ENCODE peak calls at places on chromosomes 11 and 22, in seven cellular contexts. D, X, I, M, H, G and R are unnamed samples. For H3K27me3, the result is how much of the 10 kb centered on the place peaks cover.

GRCh38 chr11:73345481-73346147 is 30.6 kb upstream of the RELT start:
- DNase-seq in G (no peak), D (no peak), I (no peak), X (no peak), M (no peak), H (no peak), R (no peak)

GRCh38 chr11:63508009-63508408 is 2.1 kb downstream of the LGALS12 start:
- DNase-seq in G (no peak), I (no peak), D (no peak), M (peak), H (no peak), X (peak), R (no peak)

GRCh38 chr11:82759649-82760048 is 26.0 kb upstream of the FAM181B start:
- DNase-seq in M (no peak), X (no peak), D (no peak), H (no peak), I (no peak), G (no peak), R (no peak)

GRCh38 chr22:33126881-33127280 is 68.7 kb upstream of the SYN3 start:
- DNase-seq in M (no peak), H (no peak), G (no peak), I (no peak), X (no peak), D (no peak), R (peak)

GRCh38 chr22:47213571-47214230 is 451.3 kb downstream of the TBC1D22A start:
- DNase-seq in X (no peak), I (no peak), D (no peak), H (peak), G (no peak), M (peak), R (no peak)

GRCh38 chr11:61963282-61964057 is 4.0 kb downstream of the FTH1 start:
- DNase-seq in G (no peak), X (no peak), M (no peak), I (no peak), H (peak), D (no peak), R (peak)

GRCh38 chr22:38755911-38756532 is at the start of gene SUN2:
- DNase-seq in X (peak), D (peak), H (peak), I (peak), M (peak), G (no peak), R (peak)

GRCh38 chr11:19276859-19277808 is 36.4 kb upstream of the E2F8 start:
- DNase-seq in I (no peak), H (no peak), X (no peak), G (peak), M (peak), D (no peak), R (peak)

GRCh38 chr22:48464246-48464645 is 1363.4 kb downstream of the BRD1 start:
- DNase-seq in G (no peak), X (no peak), D (no peak), H (no peak), I (no peak), M (no peak), R (no peak)

GRCh38 chr11:65378208-65378927 is 4.1 kb downstream of the SLC25A45 start:
- DNase-seq in M (no peak), H (no peak), G (no peak), D (no peak), I (no peak), X (no peak), R (no peak)

GRCh38 chr11:65377777-65378176 is 4.7 kb downstream of the SLC25A45 start:
- DNase-seq in X (no peak), G (no peak), M (no peak), H (no peak), I (no peak), D (no peak), R (no peak)

GRCh38 chr11:65375012-65375411 is 7.4 kb downstream of the SLC25A45 start:
- DNase-seq in H (no peak), I (no peak), M (peak), G (no peak), X (no peak), D (no peak), R (peak)

GRCh38 chr11:65377036-65377435 is 5.4 kb downstream of the SLC25A45 start:
- DNase-seq in I (no peak), G (no peak), D (no peak), H (no peak), X (no peak), M (no peak), R (no peak)

GRCh38 chr11:65376138-65376713 is 6.2 kb downstream of the SLC25A45 start:
- DNase-seq in X (no peak), H (no peak), G (no peak), I (no peak), M (no peak), D (no peak), R (no peak)
- H3K4me3 ChIP-seq in X (no peak), H (no peak), G (no peak), I (no peak), M (no peak), D (no peak), R (no peak)

DNA sequence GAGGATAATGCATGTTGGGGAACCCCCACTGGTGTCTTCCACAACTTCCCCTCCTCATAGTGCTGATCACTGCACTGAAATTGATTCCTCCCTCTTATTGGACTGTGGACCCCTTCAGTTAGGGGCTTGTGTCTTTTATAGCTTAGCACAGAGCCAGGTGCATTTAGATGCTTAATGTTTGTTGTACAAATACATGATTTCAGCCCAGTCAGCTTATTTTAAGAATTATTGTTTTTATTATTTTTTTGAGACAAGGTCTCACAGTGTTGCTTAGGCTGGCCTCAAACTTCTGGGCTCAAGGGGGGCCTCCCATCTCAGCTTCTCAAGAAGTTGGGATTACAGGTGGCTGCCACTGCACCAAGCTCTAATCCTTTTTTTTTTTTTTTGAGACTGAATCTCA is 8.2 kb downstream of the THY1 start:
- DNase-seq in I (no peak), M (no peak), X (no peak), H (no peak), D (no peak), G (no peak), R (no peak)
- H3K27me3 ChIP-seq in I (under half), M (under half), X (under half), H (under half), D (under half), G (under half), R (under half)

DNA sequence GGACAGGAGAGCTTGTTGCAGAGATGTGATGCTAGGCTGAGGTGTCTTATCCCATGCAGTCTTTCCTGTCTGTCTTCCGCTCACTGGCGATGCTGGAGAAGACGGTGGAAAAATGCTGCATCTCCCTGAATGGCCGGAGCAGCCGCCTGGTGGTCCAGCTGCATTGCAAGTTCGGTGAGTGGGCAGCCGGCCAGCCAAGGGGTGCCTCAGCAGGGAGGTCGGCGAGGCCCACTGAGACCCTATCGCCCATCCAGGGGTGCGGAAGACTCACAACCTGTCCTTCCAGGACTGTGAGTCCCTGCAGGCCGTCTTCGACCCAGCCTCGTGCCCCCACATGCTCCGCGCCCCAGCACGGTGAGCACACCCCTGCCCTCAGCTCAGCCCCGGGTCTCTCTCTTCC is 1.7 kb downstream of the RAD9A start:
- DNase-seq in M (no peak), G (no peak), H (no peak), D (no peak), X (peak), I (no peak), R (no peak)
- H3K4me3 ChIP-seq in M (no peak), G (no peak), H (no peak), D (no peak), X (no peak), I (no peak), R (no peak)

GRCh38 chr22:22168941-22169867 is 75.4 kb upstream of the VPREB1 start:
- DNase-seq in I (no peak), H (no peak), G (no peak), D (no peak), M (no peak), X (no peak), R (no peak)

GRCh38 chr22:22168190-22168940 is 76.2 kb upstream of the VPREB1 start:
- DNase-seq in M (no peak), D (peak), I (no peak), X (no peak), H (no peak), G (peak), R (peak)

GRCh38 chr22:22165936-22166710 is 78.5 kb upstream of the VPREB1 start:
- DNase-seq in X (no peak), I (no peak), G (no peak), M (no peak), H (no peak), D (no peak), R (no peak)

GRCh38 chr22:22167791-22168189 is 76.8 kb upstream of the VPREB1 start:
- DNase-seq in G (no peak), M (no peak), H (no peak), X (no peak), D (no peak), I (no peak), R (no peak)

GRCh38 chr22:22166941-22167713 is 77.5 kb upstream of the VPREB1 start:
- DNase-seq in D (no peak), X (no peak), H (no peak), I (no peak), G (no peak), M (no peak), R (no peak)
- H3K27me3 ChIP-seq in D (under half), X (under half), H (under half), I (under half), G (under half), M (under half), R (under half)

GRCh38 chr11:15649371-15650104 is 534.8 kb downstream of the INSC start:
- DNase-seq in I (no peak), D (no peak), M (no peak), H (no peak), X (no peak), G (no peak), R (no peak)

GRCh38 chr11:15653191-15653590 is 538.5 kb downstream of the INSC start:
- DNase-seq in M (no peak), G (no peak), X (no peak), I (no peak), H (no peak), D (no peak), R (no peak)

GRCh38 chr11:15651782-15652181 is 537.1 kb downstream of the INSC start:
- DNase-seq in M (no peak), D (no peak), I (no peak), G (no peak), X (no peak), H (no peak), R (no peak)

GRCh38 chr11:15651033-15651432 is 536.3 kb downstream of the INSC start:
- DNase-seq in G (no peak), H (no peak), D (no peak), M (no peak), X (peak), I (no peak), R (no peak)

GRCh38 chr11:15650105-15650938 is 535.6 kb downstream of the INSC start:
- DNase-seq in H (peak), D (peak), M (peak), X (peak), G (peak), I (peak), R (peak)
- H3K4me3 ChIP-seq in H (peak), D (peak), M (peak), X (peak), G (peak), I (peak), R (peak)

GRCh38 chr11:2267306-2267861 is 3.0 kb downstream of the ASCL2 start:
- DNase-seq in D (no peak), I (no peak), H (no peak), G (no peak), X (no peak), M (peak), R (no peak)
- H3K27me3 ChIP-seq in D (under half), I (under half), H (half or more), G (under half), X (under half), M (under half), R (under half)

GRCh38 chr22:49512471-49512870 is 315.2 kb downstream of the BRD1 start:
- DNase-seq in G (no peak), H (no peak), D (no peak), M (no peak), I (no peak), X (no peak), R (no peak)

GRCh38 chr22:49514656-49515055 is 313.0 kb downstream of the BRD1 start:
- DNase-seq in X (no peak), H (no peak), M (no peak), G (no peak), D (no peak), I (no peak), R (no peak)

GRCh38 chr22:49515486-49515885 is 312.2 kb downstream of the BRD1 start:
- DNase-seq in G (no peak), I (no peak), X (no peak), D (no peak), M (no peak), H (no peak), R (peak)

GRCh38 chr22:49514211-49514610 is 313.5 kb downstream of the BRD1 start:
- DNase-seq in M (no peak), D (no peak), X (no peak), G (no peak), H (no peak), I (no peak), R (no peak)

DNA sequence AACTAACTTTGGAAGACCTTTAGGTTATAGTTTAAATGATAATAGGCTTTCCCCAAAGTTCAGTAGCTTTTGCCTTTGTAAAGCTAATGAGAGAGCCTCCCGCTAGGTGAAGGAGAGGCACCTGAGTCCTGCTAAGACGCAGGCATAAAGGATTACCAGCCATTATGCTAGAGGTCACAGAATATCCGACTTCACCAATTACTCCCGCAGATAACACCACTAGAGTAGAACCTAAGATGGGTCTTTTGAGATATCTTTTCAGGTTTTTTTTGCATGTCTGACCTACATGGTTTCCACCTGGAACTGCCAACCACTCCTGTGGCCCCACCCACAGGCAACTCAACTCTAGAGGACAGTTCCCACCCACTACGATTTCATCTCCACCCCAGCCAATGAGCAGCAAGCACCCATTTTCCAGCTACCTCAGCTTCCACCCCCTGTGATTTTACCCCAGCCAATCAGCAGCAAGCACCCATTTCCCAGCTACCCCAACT is 314.3 kb downstream of the BRD1 start:
- DNase-seq in H (no peak), M (no peak), D (no peak), G (no peak), X (no peak), I (no peak), R (no peak)
- H3K4me3 ChIP-seq in H (no peak), M (no peak), D (no peak), G (no peak), X (no peak), I (no peak), R (no peak)